ENCODE peak calls at places on chromosome 14, in four cellular contexts. A is H1, K is GM12878, D is HepG2. S is an unnamed sample.

GRCh38 chr14:55373784-55374725 is 37.6 kb downstream of the ATG14 start:
- DNase-seq in D (no peak), A (no peak), K (peak), S (no peak)

GRCh38 chr14:103696466-103697071 is 18.7 kb downstream of the XRCC3 start:
- DNase-seq in K (no peak), D (no peak), A (no peak), S (no peak)

GRCh38 chr14:102980409-102980810 is 57.9 kb downstream of the AMN start:
- DNase-seq in A (no peak), D (no peak), K (no peak), S (no peak)

GRCh38 chr14:20609215-20610001 is 18.2 kb upstream of the RNASE12 start:
- DNase-seq in D (peak), A (peak), K (peak), S (no peak)

GRCh38 chr14:105087308-105087962 is 22.2 kb upstream of the GPR132 start:
- DNase-seq in K (no peak), A (peak), D (no peak), S (no peak)

GRCh38 chr14:102545461-102546265 is 36.1 kb upstream of the ANKRD9 start:
- DNase-seq in K (no peak), D (peak), A (peak), S (no peak)

GRCh38 chr14:57957441-57957840 is 91.5 kb upstream of the SLC35F4 start:
- DNase-seq in K (no peak), D (no peak), A (no peak), S (no peak)

GRCh38 chr14:22900088-22900799 is 17.2 kb downstream of the REM2 start:
- DNase-seq in D (peak), A (peak), K (peak), S (peak)

GRCh38 chr14:75242546-75243273 is 35.9 kb upstream of the FOS start:
- DNase-seq in A (no peak), K (no peak), D (no peak), S (no peak)

GRCh38 chr14:85917631-85918030 is 387.7 kb downstream of the FLRT2 start:
- DNase-seq in K (no peak), D (no peak), A (no peak), S (no peak)

GRCh38 chr14:93073833-93074769 is 41.6 kb downstream of the ITPK1 start:
- DNase-seq in A (no peak), K (no peak), D (peak), S (no peak)

GRCh38 chr14:105760691-105761344 is 234.4 kb downstream of the TMEM121 start:
- DNase-seq in A (no peak), D (no peak), K (no peak), S (no peak)

GRCh38 chr14:104202259-104203070 is 64.1 kb downstream of the KIF26A start:
- DNase-seq in D (no peak), A (no peak), K (no peak), S (no peak)

GRCh38 chr14:39240769-39241168 is 7.1 kb downstream of the MIA2 start:
- DNase-seq in K (no peak), D (no peak), A (no peak), S (no peak)

GRCh38 chr14:29462271-29462670 is 465.4 kb downstream of the PRKD1 start:
- DNase-seq in K (no peak), A (no peak), D (no peak), S (no peak)

GRCh38 chr14:24440606-24441399 is 1.8 kb downstream of the SDR39U1 start:
- DNase-seq in A (no peak), D (no peak), K (no peak), S (no peak)

GRCh38 chr14:21965042-21965441 is 291.4 kb upstream of the OR4E1 start:
- DNase-seq in D (no peak), K (no peak), A (no peak), S (no peak)

GRCh38 chr14:59123975-59124374 is 64.5 kb upstream of the DAAM1 start:
- DNase-seq in A (no peak), D (no peak), K (no peak), S (no peak)

GRCh38 chr14:31291210-31291609 is 83.6 kb upstream of the HECTD1 start:
- DNase-seq in K (no peak), D (no peak), A (no peak), S (no peak)

GRCh38 chr14:79631276-79631675 is 580.0 kb downstream of the DIO2 start:
- DNase-seq in K (no peak), A (peak), D (no peak), S (no peak)

GRCh38 chr14:103623883-103624482 is 5.0 kb upstream of the KLC1 start:
- DNase-seq in D (no peak), A (no peak), K (no peak), S (no peak)

GRCh38 chr14:77325746-77326094 is 4.9 kb downstream of the GSTZ1 start:
- DNase-seq in K (no peak), A (no peak), D (peak), S (no peak)

DNA sequence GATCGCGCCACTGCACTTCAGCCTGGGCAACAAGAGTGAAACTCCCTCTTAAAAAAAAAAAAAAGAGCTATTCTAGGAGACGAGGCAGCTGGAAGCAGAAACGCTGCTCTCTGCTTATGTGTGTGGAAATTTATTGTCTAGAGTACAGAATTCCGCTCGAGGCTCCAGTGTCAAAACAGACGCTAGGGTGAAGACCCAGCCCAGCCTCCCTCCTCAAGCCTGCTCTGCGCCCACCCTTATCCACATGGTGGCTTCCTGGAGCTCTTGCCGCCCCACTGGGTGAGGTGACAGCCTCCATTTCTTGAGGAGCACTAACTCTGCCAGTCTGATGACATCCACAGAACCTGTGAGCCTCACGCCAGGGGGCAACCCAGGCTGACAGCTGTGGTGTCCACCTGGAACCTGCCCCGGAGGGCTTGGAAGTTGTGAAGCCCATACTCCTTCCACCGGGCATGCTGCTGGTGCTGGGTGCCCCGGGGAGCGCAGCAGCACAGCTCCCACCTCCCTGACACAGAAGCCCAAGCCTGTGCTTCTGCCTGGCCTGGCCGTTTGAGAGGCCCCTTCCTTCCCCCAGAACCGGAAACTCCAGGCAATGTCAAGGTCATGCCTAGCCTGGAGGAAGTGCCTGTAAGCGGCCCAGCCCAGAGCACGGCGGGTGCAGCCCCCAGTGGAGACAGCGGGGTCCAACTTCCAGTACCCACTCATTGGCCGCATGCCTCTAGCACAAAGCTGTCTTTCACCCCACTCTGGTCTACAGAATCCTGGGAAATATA is 49.4 kb upstream of the DLK1 start:
- DNase-seq in D (peak), A (no peak), K (no peak), S (no peak)
- H3K4me3 ChIP-seq in D (no peak), A (no peak), K (no peak), S (no peak)

GRCh38 chr14:73059326-73059725 is 992 bp downstream of the RBM25 start:
- DNase-seq in D (peak), A (no peak), K (no peak), S (no peak)
- TF ChIP-seq SUZ12 in D (no peak), A (no peak), K (no peak), S (no peak)

DNA sequence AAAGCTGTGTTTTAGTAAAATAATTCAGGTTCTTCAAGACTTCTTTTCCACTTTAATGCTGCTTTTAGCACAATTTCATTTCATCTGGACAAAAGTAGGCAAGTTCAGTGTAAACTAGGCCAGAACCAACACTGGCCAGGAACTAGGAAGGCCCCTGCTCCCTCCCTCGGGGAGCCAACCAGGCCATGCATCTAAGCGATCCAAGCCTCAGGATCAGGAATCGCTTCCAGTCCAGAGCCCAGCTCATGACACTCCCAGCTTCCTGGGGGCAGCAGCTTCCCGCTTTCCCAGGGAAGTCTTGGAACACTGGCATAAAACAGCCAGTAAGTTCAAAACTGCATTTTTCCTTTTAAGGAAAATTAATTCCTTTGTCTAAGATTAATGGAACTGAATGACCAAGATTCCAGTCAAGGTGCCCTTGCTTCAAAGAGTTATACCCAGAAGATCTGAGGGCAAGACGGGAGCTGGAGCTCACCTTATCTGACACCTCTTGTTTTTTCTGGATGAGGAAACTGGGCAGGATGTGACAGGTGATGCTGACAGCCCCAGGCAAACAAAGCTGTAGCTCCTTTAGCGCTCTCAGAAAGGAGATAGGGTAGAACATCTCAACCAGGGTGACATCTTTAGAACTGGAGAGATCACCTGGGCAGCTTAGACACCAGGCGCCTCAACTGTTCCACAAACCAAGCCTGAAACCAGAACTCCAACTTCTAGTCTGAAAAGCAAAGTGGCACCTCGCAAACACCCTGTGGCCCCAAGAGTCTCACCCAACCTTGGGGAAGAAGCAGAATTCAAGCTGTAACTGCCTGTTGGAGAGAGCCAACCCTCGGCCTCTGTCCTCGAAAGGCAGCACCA is 61.4 kb upstream of the PNMA1 start:
- DNase-seq in D (no peak), A (no peak), K (no peak), S (no peak)
- H3K9ac ChIP-seq in D (no peak), A (no peak), K (no peak), S (no peak)

GRCh38 chr14:89792489-89793366 is 161.8 kb downstream of the EFCAB11 start:
- DNase-seq in A (no peak), D (no peak), K (no peak), S (no peak)

GRCh38 chr14:89801128-89801527 is 153.4 kb downstream of the EFCAB11 start:
- DNase-seq in D (no peak), K (no peak), A (no peak), S (no peak)

GRCh38 chr14:89794096-89794495 is 160.4 kb downstream of the EFCAB11 start:
- DNase-seq in K (no peak), A (no peak), D (no peak), S (no peak)

GRCh38 chr14:89793367-89793716 is 161.2 kb downstream of the EFCAB11 start:
- DNase-seq in K (no peak), D (no peak), A (no peak), S (no peak)

GRCh38 chr14:89797148-89797547 is 157.4 kb downstream of the EFCAB11 start:
- DNase-seq in K (no peak), A (no peak), D (no peak), S (no peak)
- H3K4me3 ChIP-seq in K (no peak), A (no peak), D (no peak), S (no peak)

DNA sequence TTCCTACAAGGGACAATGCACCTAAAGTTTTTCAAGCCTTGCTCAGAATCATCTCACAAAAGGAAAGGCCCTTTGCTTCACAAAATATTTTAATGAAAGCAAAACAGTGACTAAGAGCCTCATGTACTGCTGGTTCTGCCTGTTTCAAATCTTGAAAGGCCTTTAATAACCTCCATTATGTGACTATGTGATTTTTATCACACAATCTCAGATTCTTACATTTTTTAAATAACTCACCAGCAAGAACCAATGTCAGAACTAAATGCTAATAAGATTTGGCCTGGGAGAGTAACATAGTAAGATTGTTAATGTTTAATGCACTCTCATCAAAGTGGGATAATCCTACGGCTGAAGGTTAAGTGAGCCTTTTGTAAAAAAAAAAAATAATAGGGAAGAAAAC is 378.9 kb downstream of the RGS6 start:
- DNase-seq in A (no peak), D (no peak), K (no peak), S (no peak)
- TF ChIP-seq SUZ12 in A (no peak), D (no peak), K (no peak), S (no peak)

GRCh38 chr14:90797919-90798318 is 18.3 kb downstream of the TTC7B start:
- DNase-seq in A (no peak), D (no peak), K (no peak), S (no peak)
- H3K9ac ChIP-seq in A (no peak), D (no peak), K (no peak), S (no peak)

GRCh38 chr14:54121461-54121860 is 164.8 kb upstream of the BMP4 start:
- DNase-seq in D (no peak), K (no peak), A (no peak), S (no peak)

GRCh38 chr14:54126947-54127346 is 170.3 kb upstream of the BMP4 start:
- DNase-seq in A (no peak), D (no peak), K (no peak), S (no peak)

GRCh38 chr14:54125109-54125508 is 168.5 kb upstream of the BMP4 start:
- DNase-seq in K (no peak), A (no peak), D (no peak), S (no peak)

GRCh38 chr14:54120260-54120659 is 163.6 kb upstream of the BMP4 start:
- DNase-seq in K (no peak), D (no peak), A (no peak), S (no peak)

DNA sequence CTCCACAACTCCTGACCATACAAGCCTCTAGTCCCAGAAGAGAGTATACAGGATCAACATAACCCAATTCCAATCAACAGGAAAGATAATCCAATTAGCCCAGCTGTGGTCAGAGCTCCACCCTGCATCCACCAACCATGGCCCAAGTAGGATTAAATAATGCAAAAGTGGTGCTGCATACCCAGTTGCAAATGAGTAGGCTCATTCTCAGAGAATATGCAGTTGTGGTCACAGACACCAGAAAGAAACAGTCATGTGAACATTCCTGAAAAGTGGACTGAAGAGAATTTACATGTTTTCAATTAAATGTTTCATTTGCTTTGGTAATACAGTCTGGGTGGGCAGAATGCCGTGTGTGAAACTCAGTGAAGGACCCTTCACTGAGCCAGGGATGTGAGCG is 167.2 kb upstream of the BMP4 start:
- DNase-seq in D (no peak), K (no peak), A (no peak), S (no peak)
- H3K4me3 ChIP-seq in D (no peak), K (no peak), A (no peak), S (no peak)

S was measured in NT2/D1.